ENCODE peak calls at places on chromosome 11, in six cellular contexts. One of them, this sample, is unnamed.

GRCh38 chr11:35555238-35555887 is 29.9 kb upstream of the PAMR1 start:
- DNase-seq in GM23338: no peak
- DNase-seq in H9: no peak
- DNase-seq in fibroblast of lung: peak; percentile 76
- DNase-seq in sigmoid colon: no peak
- DNase-seq in mammary epithelial cell: no peak
- DNase-seq in this sample: no peak

GRCh38 chr11:71235719-71236118 is 16.7 kb downstream of the SHANK2 start:
- DNase-seq in GM23338: no peak
- DNase-seq in H9: peak; percentile 12
- DNase-seq in fibroblast of lung: no peak
- DNase-seq in sigmoid colon: peak; percentile 50
- DNase-seq in mammary epithelial cell: no peak
- DNase-seq in this sample: no peak

GRCh38 chr11:614583-615452 is 932 bp downstream of the IRF7 start:
- DNase-seq in GM23338: no peak
- DNase-seq in H9: no peak
- DNase-seq in fibroblast of lung: no peak
- DNase-seq in sigmoid colon: peak; percentile 68
- DNase-seq in mammary epithelial cell: peak; percentile 24
- DNase-seq in this sample: peak; percentile 43

GRCh38 chr11:116686891-116687290 is 85.9 kb downstream of the BUD13 start:
- DNase-seq in GM23338: no peak
- DNase-seq in H9: no peak
- DNase-seq in fibroblast of lung: no peak
- DNase-seq in sigmoid colon: peak; percentile 39
- DNase-seq in mammary epithelial cell: no peak
- DNase-seq in this sample: no peak

GRCh38 chr11:65493367-65494176 is 5.3 kb upstream of the MALAT1 start:
- DNase-seq in GM23338: peak; percentile 18
- DNase-seq in H9: peak; percentile 57
- DNase-seq in fibroblast of lung: peak; percentile 88
- DNase-seq in sigmoid colon: peak; percentile 90
- DNase-seq in mammary epithelial cell: peak; percentile 99
- DNase-seq in this sample: peak; percentile 97

GRCh38 chr11:33649944-33650343 is 50.7 kb downstream of the C11orf91 start:
- DNase-seq in GM23338: no peak
- DNase-seq in H9: no peak
- DNase-seq in fibroblast of lung: no peak
- DNase-seq in sigmoid colon: no peak
- DNase-seq in mammary epithelial cell: no peak
- DNase-seq in this sample: no peak

GRCh38 chr11:92383430-92383829 is 158.8 kb downstream of the FAT3 start:
- DNase-seq in GM23338: no peak
- DNase-seq in H9: no peak
- DNase-seq in fibroblast of lung: peak; percentile 75
- DNase-seq in sigmoid colon: no peak
- DNase-seq in mammary epithelial cell: peak; percentile 60
- DNase-seq in this sample: no peak

GRCh38 chr11:69298778-69299461 is 5.0 kb downstream of the MYEOV start:
- DNase-seq in GM23338: no peak
- DNase-seq in H9: no peak
- DNase-seq in fibroblast of lung: no peak
- DNase-seq in sigmoid colon: no peak
- DNase-seq in mammary epithelial cell: no peak
- DNase-seq in this sample: no peak

GRCh38 chr11:124837491-124837856 is 27.8 kb upstream of the ROBO3 start:
- DNase-seq in GM23338: peak; percentile 88
- DNase-seq in H9: peak; percentile 46
- DNase-seq in fibroblast of lung: peak; percentile 93
- DNase-seq in sigmoid colon: no peak
- DNase-seq in mammary epithelial cell: peak; percentile 71
- DNase-seq in this sample: peak; percentile 76

GRCh38 chr11:65058419-65059054 is at the start of gene NAALADL1:
- DNase-seq in GM23338: no peak
- DNase-seq in H9: no peak
- DNase-seq in fibroblast of lung: no peak
- DNase-seq in sigmoid colon: no peak
- DNase-seq in mammary epithelial cell: no peak
- DNase-seq in this sample: no peak

GRCh38 chr11:102882389-102883024 is 7.7 kb upstream of the MMP12 start:
- DNase-seq in GM23338: no peak
- DNase-seq in H9: no peak
- DNase-seq in fibroblast of lung: no peak
- DNase-seq in sigmoid colon: no peak
- DNase-seq in mammary epithelial cell: peak; percentile 82
- DNase-seq in this sample: peak; percentile 66

GRCh38 chr11:64631675-64632074 is 40.7 kb downstream of the SLC22A12 start:
- DNase-seq in GM23338: no peak
- DNase-seq in H9: no peak
- DNase-seq in fibroblast of lung: no peak
- DNase-seq in sigmoid colon: no peak
- DNase-seq in mammary epithelial cell: no peak
- DNase-seq in this sample: no peak

GRCh38 chr11:48012051-48012391 is 31.7 kb downstream of the PTPRJ start:
- DNase-seq in GM23338: no peak
- DNase-seq in H9: no peak
- DNase-seq in fibroblast of lung: no peak
- DNase-seq in sigmoid colon: peak; percentile 24
- DNase-seq in mammary epithelial cell: no peak
- DNase-seq in this sample: no peak

GRCh38 chr11:75219869-75220268 is 20.7 kb upstream of the TPBGL start:
- DNase-seq in GM23338: no peak
- DNase-seq in H9: no peak
- DNase-seq in fibroblast of lung: no peak
- DNase-seq in sigmoid colon: no peak
- DNase-seq in mammary epithelial cell: no peak
- DNase-seq in this sample: no peak

GRCh38 chr11:75214843-75215242 is 25.7 kb upstream of the TPBGL start:
- DNase-seq in GM23338: no peak
- DNase-seq in H9: no peak
- DNase-seq in fibroblast of lung: no peak
- DNase-seq in sigmoid colon: no peak
- DNase-seq in mammary epithelial cell: no peak
- DNase-seq in this sample: no peak

GRCh38 chr11:75212463-75212862 is 28.1 kb upstream of the TPBGL start:
- DNase-seq in GM23338: no peak
- DNase-seq in H9: no peak
- DNase-seq in fibroblast of lung: no peak
- DNase-seq in sigmoid colon: no peak
- DNase-seq in mammary epithelial cell: no peak
- DNase-seq in this sample: no peak

GRCh38 chr11:75208444-75208843 is 32.1 kb upstream of the TPBGL start:
- DNase-seq in GM23338: no peak
- DNase-seq in H9: no peak
- DNase-seq in fibroblast of lung: no peak
- DNase-seq in sigmoid colon: no peak
- DNase-seq in mammary epithelial cell: no peak
- DNase-seq in this sample: no peak

DNA sequence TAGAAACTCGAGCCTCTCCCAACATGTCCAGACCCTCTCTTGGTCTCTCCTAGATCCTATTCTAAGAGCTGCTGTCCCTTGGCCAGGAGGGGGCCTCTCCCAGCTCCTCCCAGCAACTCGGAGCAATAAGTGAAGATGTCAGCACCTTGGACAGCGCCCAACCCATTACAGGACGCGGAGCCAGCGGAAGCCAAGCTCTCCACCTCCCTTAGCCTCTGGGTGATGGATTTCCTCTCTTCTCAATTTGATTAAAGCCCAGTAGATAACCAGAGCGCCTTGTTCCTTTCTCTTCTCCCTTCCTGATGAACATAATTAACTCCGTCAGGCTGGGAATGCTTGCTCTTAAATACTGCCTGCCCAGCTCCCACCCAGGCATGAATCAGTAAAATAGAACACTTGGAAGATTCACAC is 26.2 kb upstream of the TPBGL start:
- DNase-seq in GM23338: peak; percentile 99
- DNase-seq in H9: peak; percentile 93
- DNase-seq in fibroblast of lung: peak; percentile 69
- DNase-seq in sigmoid colon: peak; percentile 66
- DNase-seq in mammary epithelial cell: peak; percentile 66
- DNase-seq in this sample: peak; percentile 55
- TF ChIP-seq CTCF in GM23338: peak; percentile 64
- TF ChIP-seq CTCF in H9: peak; percentile 70
- TF ChIP-seq CTCF in fibroblast of lung: peak; percentile 30
- TF ChIP-seq CTCF in sigmoid colon: no peak
- TF ChIP-seq CTCF in mammary epithelial cell: peak; percentile 53
- TF ChIP-seq CTCF in this sample: peak; percentile 57

GRCh38 chr11:46383404-46383758 is 1.9 kb downstream of the MDK start:
- DNase-seq in GM23338: no peak
- DNase-seq in H9: no peak
- DNase-seq in fibroblast of lung: no peak
- DNase-seq in sigmoid colon: no peak
- DNase-seq in mammary epithelial cell: no peak
- DNase-seq in this sample: no peak

GRCh38 chr11:46382644-46383403 is 1.4 kb downstream of the MDK start:
- DNase-seq in GM23338: peak; percentile 89
- DNase-seq in H9: peak; percentile 75
- DNase-seq in fibroblast of lung: peak; percentile 59
- DNase-seq in sigmoid colon: peak; percentile 56
- DNase-seq in mammary epithelial cell: no peak
- DNase-seq in this sample: no peak

GRCh38 chr11:46386005-46386331 is 4.5 kb downstream of the MDK start:
- DNase-seq in GM23338: no peak
- DNase-seq in H9: no peak
- DNase-seq in fibroblast of lung: no peak
- DNase-seq in sigmoid colon: no peak
- DNase-seq in mammary epithelial cell: no peak
- DNase-seq in this sample: no peak

GRCh38 chr11:46385169-46386004 is 3.9 kb downstream of the MDK start:
- DNase-seq in GM23338: no peak
- DNase-seq in H9: no peak
- DNase-seq in fibroblast of lung: no peak
- DNase-seq in sigmoid colon: no peak
- DNase-seq in mammary epithelial cell: no peak
- DNase-seq in this sample: no peak

GRCh38 chr11:46383974-46384701 is 2.7 kb downstream of the MDK start:
- DNase-seq in GM23338: no peak
- DNase-seq in H9: no peak
- DNase-seq in fibroblast of lung: no peak
- DNase-seq in sigmoid colon: no peak
- DNase-seq in mammary epithelial cell: no peak
- DNase-seq in this sample: no peak
- H3K4me1 ChIP-seq in GM23338: peaks cover 29% of the 10 kb centered on the region
- H3K4me1 ChIP-seq in H9: peaks cover 4% of the 10 kb centered on the region
- H3K4me1 ChIP-seq in fibroblast of lung: peaks cover 10% of the 10 kb centered on the region
- H3K4me1 ChIP-seq in sigmoid colon: peaks cover 37% of the 10 kb centered on the region
- H3K4me1 ChIP-seq in mammary epithelial cell: peaks cover 21% of the 10 kb centered on the region
- H3K4me1 ChIP-seq in this sample: peaks cover 3% of the 10 kb centered on the region

GRCh38 chr11:108870373-108871020 is 205.6 kb downstream of the DDX10 start:
- DNase-seq in GM23338: no peak
- DNase-seq in H9: no peak
- DNase-seq in fibroblast of lung: peak; percentile 60
- DNase-seq in sigmoid colon: no peak
- DNase-seq in mammary epithelial cell: peak; percentile 46
- DNase-seq in this sample: no peak

GRCh38 chr11:108871152-108871551 is 206.3 kb downstream of the DDX10 start:
- DNase-seq in GM23338: peak; percentile 74
- DNase-seq in H9: peak; percentile 33
- DNase-seq in fibroblast of lung: peak; percentile 67
- DNase-seq in sigmoid colon: no peak
- DNase-seq in mammary epithelial cell: peak; percentile 56
- DNase-seq in this sample: no peak

GRCh38 chr11:108863528-108863927 is 198.7 kb downstream of the DDX10 start:
- DNase-seq in GM23338: no peak
- DNase-seq in H9: no peak
- DNase-seq in fibroblast of lung: no peak
- DNase-seq in sigmoid colon: no peak
- DNase-seq in mammary epithelial cell: no peak
- DNase-seq in this sample: no peak

GRCh38 chr11:108866781-108867180 is 201.9 kb downstream of the DDX10 start:
- DNase-seq in GM23338: no peak
- DNase-seq in H9: no peak
- DNase-seq in fibroblast of lung: no peak
- DNase-seq in sigmoid colon: no peak
- DNase-seq in mammary epithelial cell: no peak
- DNase-seq in this sample: no peak

DNA sequence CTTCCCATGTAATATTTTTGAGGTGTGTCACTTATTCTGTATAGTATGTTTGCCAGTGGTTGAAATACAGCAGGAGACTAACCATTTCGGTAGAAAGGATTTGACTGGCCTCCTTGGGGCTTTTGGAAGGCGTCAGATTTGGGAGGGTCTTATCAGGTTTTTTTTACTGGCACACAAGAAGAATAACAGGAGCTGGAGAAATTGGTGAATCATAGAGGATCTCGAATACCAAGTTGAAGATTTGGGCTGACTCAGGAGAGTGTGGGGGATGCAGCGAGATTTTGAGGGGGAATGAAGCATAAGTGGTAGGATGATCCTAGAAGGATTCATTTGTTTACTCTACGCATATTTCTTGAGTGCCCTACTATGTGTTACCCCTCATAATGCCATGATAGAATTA is 200.5 kb downstream of the DDX10 start:
- DNase-seq in GM23338: no peak
- DNase-seq in H9: no peak
- DNase-seq in fibroblast of lung: no peak
- DNase-seq in sigmoid colon: no peak
- DNase-seq in mammary epithelial cell: no peak
- DNase-seq in this sample: no peak
- TF ChIP-seq CTCF in GM23338: no peak
- TF ChIP-seq CTCF in H9: no peak
- TF ChIP-seq CTCF in fibroblast of lung: no peak
- TF ChIP-seq CTCF in sigmoid colon: no peak
- TF ChIP-seq CTCF in mammary epithelial cell: no peak
- TF ChIP-seq CTCF in this sample: no peak

GRCh38 chr11:17371614-17372013 is 16.8 kb downstream of the KCNJ11 start:
- DNase-seq in GM23338: peak; percentile 52
- DNase-seq in H9: no peak
- DNase-seq in fibroblast of lung: peak; percentile 67
- DNase-seq in sigmoid colon: no peak
- DNase-seq in mammary epithelial cell: peak; percentile 44
- DNase-seq in this sample: peak; percentile 52

GRCh38 chr11:17368551-17368950 is 17.0 kb downstream of the NCR3LG1 start:
- DNase-seq in GM23338: no peak
- DNase-seq in H9: no peak
- DNase-seq in fibroblast of lung: no peak
- DNase-seq in sigmoid colon: no peak
- DNase-seq in mammary epithelial cell: no peak
- DNase-seq in this sample: no peak

GRCh38 chr11:17369685-17370243 is 18.2 kb downstream of the NCR3LG1 start:
- DNase-seq in GM23338: no peak
- DNase-seq in H9: no peak
- DNase-seq in fibroblast of lung: no peak
- DNase-seq in sigmoid colon: no peak
- DNase-seq in mammary epithelial cell: no peak
- DNase-seq in this sample: no peak

GRCh38 chr11:17366491-17366890 is 14.9 kb downstream of the NCR3LG1 start:
- DNase-seq in GM23338: no peak
- DNase-seq in H9: no peak
- DNase-seq in fibroblast of lung: no peak
- DNase-seq in sigmoid colon: no peak
- DNase-seq in mammary epithelial cell: peak; percentile 66
- DNase-seq in this sample: no peak

DNA sequence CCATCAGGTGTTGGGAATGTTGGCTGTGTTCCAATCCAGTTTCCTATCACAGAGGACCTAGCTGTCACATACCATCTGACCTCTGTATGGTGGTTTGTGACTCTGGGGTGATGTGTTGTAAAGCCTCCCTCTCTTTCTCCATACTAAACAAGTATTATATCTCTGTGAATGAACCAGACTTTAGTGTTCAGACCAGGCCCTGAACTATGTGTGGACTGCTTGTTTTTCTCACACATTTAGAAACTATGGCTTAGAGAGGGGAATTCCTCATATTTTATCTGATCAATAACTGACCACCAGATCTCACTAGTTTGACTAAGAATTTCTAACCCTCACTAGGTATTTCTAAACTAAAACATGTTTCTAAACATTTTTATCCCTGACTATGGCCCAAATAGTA is 17.5 kb downstream of the NCR3LG1 start:
- DNase-seq in GM23338: no peak
- DNase-seq in H9: no peak
- DNase-seq in fibroblast of lung: no peak
- DNase-seq in sigmoid colon: no peak
- DNase-seq in mammary epithelial cell: no peak
- DNase-seq in this sample: no peak
- H3K4me1 ChIP-seq in GM23338: no peaks in the 10 kb centered on the region
- H3K4me1 ChIP-seq in H9: no peaks in the 10 kb centered on the region
- H3K4me1 ChIP-seq in fibroblast of lung: no peaks in the 10 kb centered on the region
- H3K4me1 ChIP-seq in sigmoid colon: no peaks in the 10 kb centered on the region
- H3K4me1 ChIP-seq in mammary epithelial cell: peaks cover 18% of the 10 kb centered on the region
- H3K4me1 ChIP-seq in this sample: no peaks in the 10 kb centered on the region